ENCODE peak calls at places on chromosomes 3 and 15, in six cellular contexts. O is GM23338; H is activated T-cell treated with anti-CD3 and anti-CD28 coated beads for 1 hour; Z is testis; T is stimulated activated CD4-positive, alpha-beta T cell treated with anti-CD3 and anti-CD28 coated beads, Interleukin-15, amount 100 ng/mL, for 1 hour; I is endodermal cell. V is an unnamed sample.

GRCh38 chr3:157335677-157336076 is 101.0 kb upstream of the PTX3 start:
- DNase-seq in O (peak; percentile 63), H (no peak), Z (no peak), T (no peak), I (peak; percentile 81), V (peak; percentile 23)

GRCh38 chr15:67017318-67017717 is 48.1 kb upstream of the SMAD3 start:
- DNase-seq in O (no peak), H (no peak), Z (no peak), T (no peak), I (no peak), V (no peak)

GRCh38 chr15:99090011-99090699 is 14.7 kb upstream of the SYNM start:
- DNase-seq in O (no peak), H (no peak), Z (no peak), T (no peak), I (no peak), V (no peak)

GRCh38 chr15:34214135-34214534 is 4.2 kb upstream of the KATNBL1 start:
- DNase-seq in O (peak; percentile 78), H (no peak), Z (no peak), T (no peak), I (peak; percentile 66), V (peak; percentile 71)

GRCh38 chr3:107752202-107752990 is 229.6 kb downstream of the BBX start:
- DNase-seq in O (peak; percentile 68), H (no peak), Z (no peak), T (no peak), I (peak; percentile 59), V (no peak)

GRCh38 chr15:85296615-85297402 is 83.6 kb upstream of the AKAP13 start:
- DNase-seq in O (peak; percentile 72), H (peak; percentile 51), Z (peak; percentile 83), T (peak; percentile 8), I (peak; percentile 89), V (peak; percentile 61)

GRCh38 chr15:71780349-71780976 is 29.9 kb upstream of the NR2E3 start:
- DNase-seq in O (peak; percentile 97), H (peak; percentile 8), Z (peak; percentile 34), T (peak; percentile 2), I (peak; percentile 82), V (peak; percentile 88)

GRCh38 chr3:105368575-105369500 is 2.1 kb downstream of the ALCAM start:
- DNase-seq in O (peak; percentile 59), H (peak; percentile 50), Z (peak; percentile 34), T (peak; percentile 41), I (peak; percentile 73), V (peak; percentile 26)

GRCh38 chr15:34011476-34011875 is 27.5 kb downstream of the AVEN start:
- DNase-seq in O (no peak), H (no peak), Z (no peak), T (no peak), I (no peak), V (peak; percentile 7)

GRCh38 chr3:139227165-139227564 is 116.7 kb upstream of the MRPS22 start:
- DNase-seq in O (no peak), H (no peak), Z (peak; percentile 58), T (no peak), I (no peak), V (no peak)

GRCh38 chr15:33154366-33155166 is 39.9 kb downstream of the FMN1 start:
- DNase-seq in O (no peak), H (no peak), Z (peak; percentile 41), T (no peak), I (no peak), V (no peak)

V was measured in H7.